ENCODE peak calls at places on chromosomes 11 and 22, in ten cellular contexts. One of them, this sample, is unnamed.

GRCh38 chr11:9759519-9760179 is 95.8 kb downstream of the SWAP70 start:
- DNase-seq in type B pancreatic cell: no peak
- DNase-seq in upper lobe of right lung: peak
- DNase-seq in esophagus muscularis mucosa: peak
- DNase-seq in psoas muscle: peak
- DNase-seq in WTC11: no peak
- DNase-seq in HFF-Myc: peak
- DNase-seq in cardiac fibroblast: peak
- DNase-seq in heart left ventricle: peak
- DNase-seq in tibial nerve: peak
- DNase-seq in this sample: peak

GRCh38 chr11:2929511-2929879 is 275 bp upstream of the PHLDA2 start:
- DNase-seq in type B pancreatic cell: no peak
- DNase-seq in upper lobe of right lung: peak
- DNase-seq in esophagus muscularis mucosa: no peak
- DNase-seq in psoas muscle: peak
- DNase-seq in WTC11: peak
- DNase-seq in HFF-Myc: no peak
- DNase-seq in cardiac fibroblast: peak
- DNase-seq in heart left ventricle: peak
- DNase-seq in tibial nerve: no peak
- DNase-seq in this sample: peak

GRCh38 chr11:121163658-121164308 is 62.7 kb downstream of the TECTA start:
- DNase-seq in type B pancreatic cell: no peak
- DNase-seq in upper lobe of right lung: no peak
- DNase-seq in esophagus muscularis mucosa: peak
- DNase-seq in psoas muscle: no peak
- DNase-seq in WTC11: no peak
- DNase-seq in HFF-Myc: no peak
- DNase-seq in cardiac fibroblast: no peak
- DNase-seq in heart left ventricle: no peak
- DNase-seq in tibial nerve: no peak
- DNase-seq in this sample: no peak

GRCh38 chr22:23742505-23743264 is 8.2 kb downstream of the ZNF70 start:
- DNase-seq in type B pancreatic cell: no peak
- DNase-seq in upper lobe of right lung: no peak
- DNase-seq in esophagus muscularis mucosa: no peak
- DNase-seq in psoas muscle: peak
- DNase-seq in WTC11: no peak
- DNase-seq in HFF-Myc: no peak
- DNase-seq in cardiac fibroblast: no peak
- DNase-seq in heart left ventricle: no peak
- DNase-seq in tibial nerve: no peak
- DNase-seq in this sample: no peak

GRCh38 chr22:44381761-44382454 is 69.2 kb upstream of the SHISAL1 start:
- DNase-seq in type B pancreatic cell: no peak
- DNase-seq in upper lobe of right lung: peak
- DNase-seq in esophagus muscularis mucosa: no peak
- DNase-seq in psoas muscle: peak
- DNase-seq in WTC11: no peak
- DNase-seq in HFF-Myc: no peak
- DNase-seq in cardiac fibroblast: no peak
- DNase-seq in heart left ventricle: peak
- DNase-seq in tibial nerve: no peak
- DNase-seq in this sample: no peak

GRCh38 chr22:39214383-39215069 is 30.3 kb downstream of the PDGFB start:
- DNase-seq in type B pancreatic cell: peak
- DNase-seq in upper lobe of right lung: peak
- DNase-seq in esophagus muscularis mucosa: no peak
- DNase-seq in psoas muscle: no peak
- DNase-seq in WTC11: peak
- DNase-seq in HFF-Myc: no peak
- DNase-seq in cardiac fibroblast: no peak
- DNase-seq in heart left ventricle: no peak
- DNase-seq in tibial nerve: no peak
- DNase-seq in this sample: peak

GRCh38 chr11:96317576-96317975 is 25.4 kb downstream of the MAML2 start:
- DNase-seq in type B pancreatic cell: no peak
- DNase-seq in upper lobe of right lung: no peak
- DNase-seq in esophagus muscularis mucosa: no peak
- DNase-seq in psoas muscle: no peak
- DNase-seq in WTC11: no peak
- DNase-seq in HFF-Myc: no peak
- DNase-seq in cardiac fibroblast: no peak
- DNase-seq in heart left ventricle: no peak
- DNase-seq in tibial nerve: no peak
- DNase-seq in this sample: no peak

GRCh38 chr11:77046060-77046501 is 11.9 kb downstream of the B3GNT6 start:
- DNase-seq in type B pancreatic cell: no peak
- DNase-seq in upper lobe of right lung: peak
- DNase-seq in esophagus muscularis mucosa: no peak
- DNase-seq in psoas muscle: no peak
- DNase-seq in WTC11: peak
- DNase-seq in HFF-Myc: no peak
- DNase-seq in cardiac fibroblast: peak
- DNase-seq in heart left ventricle: no peak
- DNase-seq in tibial nerve: no peak
- DNase-seq in this sample: no peak

GRCh38 chr11:7911011-7911410 is 20.1 kb downstream of the OR10A6 start:
- DNase-seq in type B pancreatic cell: no peak
- DNase-seq in upper lobe of right lung: no peak
- DNase-seq in esophagus muscularis mucosa: no peak
- DNase-seq in psoas muscle: no peak
- DNase-seq in WTC11: no peak
- DNase-seq in HFF-Myc: no peak
- DNase-seq in cardiac fibroblast: no peak
- DNase-seq in heart left ventricle: no peak
- DNase-seq in tibial nerve: no peak
- DNase-seq in this sample: no peak

GRCh38 chr11:27276141-27276540 is 86.9 kb downstream of the CCDC34 start:
- DNase-seq in type B pancreatic cell: no peak
- DNase-seq in upper lobe of right lung: no peak
- DNase-seq in esophagus muscularis mucosa: no peak
- DNase-seq in psoas muscle: no peak
- DNase-seq in WTC11: no peak
- DNase-seq in HFF-Myc: no peak
- DNase-seq in cardiac fibroblast: no peak
- DNase-seq in heart left ventricle: no peak
- DNase-seq in tibial nerve: no peak
- DNase-seq in this sample: no peak

GRCh38 chr11:35148163-35148562 is 9.2 kb downstream of the CD44 start:
- DNase-seq in type B pancreatic cell: no peak
- DNase-seq in upper lobe of right lung: no peak
- DNase-seq in esophagus muscularis mucosa: no peak
- DNase-seq in psoas muscle: no peak
- DNase-seq in WTC11: no peak
- DNase-seq in HFF-Myc: no peak
- DNase-seq in cardiac fibroblast: no peak
- DNase-seq in heart left ventricle: no peak
- DNase-seq in tibial nerve: no peak
- DNase-seq in this sample: no peak

GRCh38 chr22:28560005-28560742 is 119.5 kb downstream of the TTC28 start:
- DNase-seq in type B pancreatic cell: no peak
- DNase-seq in upper lobe of right lung: no peak
- DNase-seq in esophagus muscularis mucosa: no peak
- DNase-seq in psoas muscle: no peak
- DNase-seq in WTC11: no peak
- DNase-seq in HFF-Myc: no peak
- DNase-seq in cardiac fibroblast: peak
- DNase-seq in heart left ventricle: no peak
- DNase-seq in tibial nerve: no peak
- DNase-seq in this sample: peak

GRCh38 chr11:123457187-123457770 is 27.2 kb downstream of the GRAMD1B start:
- DNase-seq in type B pancreatic cell: no peak
- DNase-seq in upper lobe of right lung: no peak
- DNase-seq in esophagus muscularis mucosa: no peak
- DNase-seq in psoas muscle: no peak
- DNase-seq in WTC11: no peak
- DNase-seq in HFF-Myc: no peak
- DNase-seq in cardiac fibroblast: peak
- DNase-seq in heart left ventricle: no peak
- DNase-seq in tibial nerve: peak
- DNase-seq in this sample: no peak

GRCh38 chr11:3189193-3189843 is 24.2 kb upstream of the OSBPL5 start:
- DNase-seq in type B pancreatic cell: no peak
- DNase-seq in upper lobe of right lung: no peak
- DNase-seq in esophagus muscularis mucosa: no peak
- DNase-seq in psoas muscle: peak
- DNase-seq in WTC11: no peak
- DNase-seq in HFF-Myc: no peak
- DNase-seq in cardiac fibroblast: no peak
- DNase-seq in heart left ventricle: no peak
- DNase-seq in tibial nerve: no peak
- DNase-seq in this sample: no peak

GRCh38 chr22:25747245-25747944 is 5.4 kb downstream of the MYO18B start:
- DNase-seq in type B pancreatic cell: no peak
- DNase-seq in upper lobe of right lung: no peak
- DNase-seq in esophagus muscularis mucosa: no peak
- DNase-seq in psoas muscle: peak
- DNase-seq in WTC11: no peak
- DNase-seq in HFF-Myc: no peak
- DNase-seq in cardiac fibroblast: peak
- DNase-seq in heart left ventricle: peak
- DNase-seq in tibial nerve: no peak
- DNase-seq in this sample: peak

GRCh38 chr11:2930705-2931415 is 1.6 kb upstream of the PHLDA2 start:
- DNase-seq in type B pancreatic cell: no peak
- DNase-seq in upper lobe of right lung: peak
- DNase-seq in esophagus muscularis mucosa: no peak
- DNase-seq in psoas muscle: peak
- DNase-seq in WTC11: peak
- DNase-seq in HFF-Myc: no peak
- DNase-seq in cardiac fibroblast: peak
- DNase-seq in heart left ventricle: peak
- DNase-seq in tibial nerve: no peak
- DNase-seq in this sample: peak

GRCh38 chr11:5596611-5597201 is at the start of gene TRIM6:
- DNase-seq in type B pancreatic cell: no peak
- DNase-seq in upper lobe of right lung: peak
- DNase-seq in esophagus muscularis mucosa: no peak
- DNase-seq in psoas muscle: peak
- DNase-seq in WTC11: peak
- DNase-seq in HFF-Myc: no peak
- DNase-seq in cardiac fibroblast: peak
- DNase-seq in heart left ventricle: peak
- DNase-seq in tibial nerve: peak
- DNase-seq in this sample: peak

GRCh38 chr11:132504501-132505041 is 1027.7 kb downstream of the OPCML start:
- DNase-seq in type B pancreatic cell: no peak
- DNase-seq in upper lobe of right lung: no peak
- DNase-seq in esophagus muscularis mucosa: no peak
- DNase-seq in psoas muscle: no peak
- DNase-seq in WTC11: peak
- DNase-seq in HFF-Myc: no peak
- DNase-seq in cardiac fibroblast: no peak
- DNase-seq in heart left ventricle: no peak
- DNase-seq in tibial nerve: no peak
- DNase-seq in this sample: no peak

GRCh38 chr11:21810650-21811049 is 382.2 kb upstream of the ANO5 start:
- DNase-seq in type B pancreatic cell: no peak
- DNase-seq in upper lobe of right lung: no peak
- DNase-seq in esophagus muscularis mucosa: no peak
- DNase-seq in psoas muscle: peak
- DNase-seq in WTC11: no peak
- DNase-seq in HFF-Myc: no peak
- DNase-seq in cardiac fibroblast: no peak
- DNase-seq in heart left ventricle: no peak
- DNase-seq in tibial nerve: no peak
- DNase-seq in this sample: no peak

GRCh38 chr11:69240332-69241074 is 53.5 kb upstream of the MYEOV start:
- DNase-seq in type B pancreatic cell: peak
- DNase-seq in upper lobe of right lung: no peak
- DNase-seq in esophagus muscularis mucosa: peak
- DNase-seq in psoas muscle: no peak
- DNase-seq in WTC11: no peak
- DNase-seq in HFF-Myc: no peak
- DNase-seq in cardiac fibroblast: peak
- DNase-seq in heart left ventricle: no peak
- DNase-seq in tibial nerve: no peak
- DNase-seq in this sample: peak
- TF ChIP-seq CTCF in type B pancreatic cell: peak
- TF ChIP-seq CTCF in upper lobe of right lung: peak
- TF ChIP-seq CTCF in esophagus muscularis mucosa: no peak
- TF ChIP-seq CTCF in psoas muscle: no peak
- TF ChIP-seq CTCF in WTC11: peak
- TF ChIP-seq CTCF in HFF-Myc: peak
- TF ChIP-seq CTCF in cardiac fibroblast: peak
- TF ChIP-seq CTCF in heart left ventricle: peak
- TF ChIP-seq CTCF in tibial nerve: no peak
- TF ChIP-seq CTCF in this sample: peak

DNA sequence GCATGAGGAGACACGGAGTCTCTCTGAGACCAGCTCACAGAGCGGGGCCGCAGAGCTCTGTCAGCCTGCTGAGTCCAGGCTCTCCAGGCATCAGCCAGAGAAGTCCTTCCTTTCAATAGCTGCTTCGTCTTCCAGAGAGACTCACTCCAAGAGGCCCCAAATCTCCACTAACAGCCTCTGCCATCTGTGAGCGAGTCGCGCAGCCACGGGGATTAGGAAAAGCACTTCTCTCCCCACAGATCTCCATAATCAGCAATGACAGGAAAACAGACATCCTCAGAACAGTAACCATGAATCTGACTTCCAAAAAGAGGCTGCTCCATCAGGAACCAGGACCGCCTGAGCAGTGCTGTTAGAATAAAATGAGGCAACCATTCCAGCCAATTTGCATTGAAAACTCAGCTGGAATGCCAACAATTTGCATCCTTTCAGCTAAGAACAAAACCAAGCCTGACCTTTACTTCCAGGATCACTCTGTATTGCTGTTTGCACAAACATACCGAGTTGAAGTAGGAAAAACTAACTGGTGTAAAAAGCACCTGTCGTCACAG is 65.4 kb downstream of the SMCO4 start:
- DNase-seq in type B pancreatic cell: no peak
- DNase-seq in upper lobe of right lung: no peak
- DNase-seq in esophagus muscularis mucosa: peak
- DNase-seq in psoas muscle: no peak
- DNase-seq in WTC11: no peak
- DNase-seq in HFF-Myc: no peak
- DNase-seq in cardiac fibroblast: no peak
- DNase-seq in heart left ventricle: no peak
- DNase-seq in tibial nerve: no peak
- DNase-seq in this sample: no peak
- TF ChIP-seq CTCF in type B pancreatic cell: no peak
- TF ChIP-seq CTCF in upper lobe of right lung: no peak
- TF ChIP-seq CTCF in esophagus muscularis mucosa: no peak
- TF ChIP-seq CTCF in psoas muscle: no peak
- TF ChIP-seq CTCF in WTC11: no peak
- TF ChIP-seq CTCF in HFF-Myc: no peak
- TF ChIP-seq CTCF in cardiac fibroblast: no peak
- TF ChIP-seq CTCF in heart left ventricle: no peak
- TF ChIP-seq CTCF in tibial nerve: no peak
- TF ChIP-seq CTCF in this sample: no peak

GRCh38 chr11:90542092-90542491 is 319.2 kb upstream of the CHORDC1 start:
- DNase-seq in type B pancreatic cell: no peak
- DNase-seq in upper lobe of right lung: no peak
- DNase-seq in esophagus muscularis mucosa: no peak
- DNase-seq in psoas muscle: no peak
- DNase-seq in WTC11: no peak
- DNase-seq in HFF-Myc: no peak
- DNase-seq in cardiac fibroblast: no peak
- DNase-seq in heart left ventricle: no peak
- DNase-seq in tibial nerve: no peak
- DNase-seq in this sample: no peak
- TF ChIP-seq CTCF in type B pancreatic cell: no peak
- TF ChIP-seq CTCF in upper lobe of right lung: no peak
- TF ChIP-seq CTCF in esophagus muscularis mucosa: no peak
- TF ChIP-seq CTCF in psoas muscle: no peak
- TF ChIP-seq CTCF in WTC11: no peak
- TF ChIP-seq CTCF in HFF-Myc: no peak
- TF ChIP-seq CTCF in cardiac fibroblast: no peak
- TF ChIP-seq CTCF in heart left ventricle: no peak
- TF ChIP-seq CTCF in tibial nerve: no peak
- TF ChIP-seq CTCF in this sample: no peak

GRCh38 chr11:57639321-57640067 is 10.2 kb downstream of the YPEL4 start:
- DNase-seq in type B pancreatic cell: peak
- DNase-seq in upper lobe of right lung: no peak
- DNase-seq in esophagus muscularis mucosa: no peak
- DNase-seq in psoas muscle: no peak
- DNase-seq in WTC11: peak
- DNase-seq in HFF-Myc: no peak
- DNase-seq in cardiac fibroblast: peak
- DNase-seq in heart left ventricle: no peak
- DNase-seq in tibial nerve: no peak
- DNase-seq in this sample: no peak
- TF ChIP-seq CTCF in type B pancreatic cell: peak
- TF ChIP-seq CTCF in upper lobe of right lung: peak
- TF ChIP-seq CTCF in esophagus muscularis mucosa: no peak
- TF ChIP-seq CTCF in psoas muscle: no peak
- TF ChIP-seq CTCF in WTC11: no peak
- TF ChIP-seq CTCF in HFF-Myc: peak
- TF ChIP-seq CTCF in cardiac fibroblast: no peak
- TF ChIP-seq CTCF in heart left ventricle: no peak
- TF ChIP-seq CTCF in tibial nerve: no peak
- TF ChIP-seq CTCF in this sample: peak

This sample was measured in HFFc6.